ENCODE peak calls at places on chromosomes 13 and 19, in seven cellular contexts. Q is colonic mucosa, P is mucosa of descending colon, Y is H1, H is tibial nerve, C is thyroid gland, S is thoracic aorta. T is an unnamed sample.
A peak's percentile ranks its signal among the peaks of the same experiment; 100 is the strongest.

GRCh38 chr19:14413765-14414171 is 5.4 kb downstream of the DDX39A start:
- DNase-seq in Q (no peak), P (no peak), Y (no peak), H (no peak), C (no peak), S (no peak), T (no peak)

GRCh38 chr13:40777166-40777956 is 6.4 kb upstream of the MRPS31 start:
- DNase-seq in Q (peak; percentile 72), P (no peak), Y (no peak), H (peak; percentile 64), C (peak; percentile 48), S (no peak), T (no peak)

GRCh38 chr13:74070065-74070464 is 64.1 kb downstream of the KLF12 start:
- DNase-seq in Q (no peak), P (no peak), Y (no peak), H (no peak), C (no peak), S (no peak), T (no peak)

GRCh38 chr19:49165865-49166301 is 8.3 kb downstream of the TRPM4 start:
- DNase-seq in Q (no peak), P (peak; percentile 58), Y (peak; percentile 80), H (no peak), C (no peak), S (no peak), T (no peak)

GRCh38 chr13:25204843-25205242 is 32.8 kb upstream of the AMER2 start:
- DNase-seq in Q (no peak), P (no peak), Y (no peak), H (no peak), C (peak; percentile 43), S (no peak), T (no peak)

GRCh38 chr19:10553943-10554381 is 10.3 kb downstream of the ATG4D start:
- DNase-seq in Q (peak; percentile 33), P (peak; percentile 63), Y (no peak), H (no peak), C (no peak), S (no peak), T (no peak)

GRCh38 chr19:33686687-33687541 is 65.2 kb downstream of the CHST8 start:
- DNase-seq in Q (no peak), P (no peak), Y (no peak), H (no peak), C (no peak), S (no peak), T (no peak)

GRCh38 chr19:15776991-15777787 is 10.3 kb upstream of the OR10H5 start:
- DNase-seq in Q (no peak), P (no peak), Y (no peak), H (no peak), C (no peak), S (no peak), T (peak; percentile 96)

GRCh38 chr13:76872686-76873085 is 13.5 kb downstream of the KCTD12 start:
- DNase-seq in Q (no peak), P (no peak), Y (no peak), H (no peak), C (no peak), S (no peak), T (no peak)

GRCh38 chr13:46679369-46680180 is 117.4 kb downstream of the ESD start:
- DNase-seq in Q (no peak), P (no peak), Y (no peak), H (peak; percentile 46), C (no peak), S (no peak), T (no peak)

GRCh38 chr19:41699968-41700323 is 8.5 kb upstream of the CEACAM5 start:
- DNase-seq in Q (peak; percentile 22), P (peak; percentile 36), Y (no peak), H (no peak), C (no peak), S (no peak), T (no peak)

GRCh38 chr13:112066624-112067004 is 335 bp upstream of the SOX1 start:
- DNase-seq in Q (peak; percentile 60), P (peak; percentile 67), Y (peak; percentile 82), H (no peak), C (no peak), S (no peak), T (no peak)

GRCh38 chr13:23709521-23709920 is 139.3 kb downstream of the TNFRSF19 start:
- DNase-seq in Q (no peak), P (no peak), Y (no peak), H (no peak), C (no peak), S (no peak), T (no peak)

GRCh38 chr19:14097532-14098151 is 7.1 kb upstream of the SAMD1 start:
- DNase-seq in Q (no peak), P (no peak), Y (no peak), H (no peak), C (no peak), S (no peak), T (no peak)

GRCh38 chr13:42732073-42732472 is 49.3 kb upstream of the FAM216B start:
- DNase-seq in Q (no peak), P (no peak), Y (no peak), H (no peak), C (no peak), S (no peak), T (no peak)

GRCh38 chr19:58361900-58362271 is 665 bp downstream of the ZNF497 start:
- DNase-seq in Q (no peak), P (peak; percentile 69), Y (no peak), H (no peak), C (peak; percentile 42), S (no peak), T (no peak)

GRCh38 chr19:16336571-16336970 is 11.9 kb downstream of the KLF2 start:
- DNase-seq in Q (no peak), P (no peak), Y (no peak), H (no peak), C (no peak), S (no peak), T (no peak)

GRCh38 chr19:56120371-56121179 is 520 bp downstream of the ZNF787 start:
- DNase-seq in Q (peak; percentile 91), P (peak; percentile 93), Y (peak; percentile 73), H (peak; percentile 37), C (peak; percentile 54), S (peak; percentile 28), T (no peak)

GRCh38 chr19:13842294-13843103 is 34.4 kb upstream of the NANOS3 start:
- DNase-seq in Q (peak; percentile 85), P (peak; percentile 89), Y (no peak), H (peak; percentile 82), C (peak; percentile 83), S (peak; percentile 70), T (peak; percentile 88)

GRCh38 chr19:2210987-2211740 is 25.0 kb downstream of the PLEKHJ1 start:
- DNase-seq in Q (no peak), P (no peak), Y (no peak), H (no peak), C (no peak), S (no peak), T (no peak)
- H3K36me3 ChIP-seq in Q (peaks cover 21% of the 10 kb centered on the region), P (peaks cover 17% of the 10 kb centered on the region), Y (peaks cover 27% of the 10 kb centered on the region), H (peaks cover 96% of the 10 kb centered on the region), C (peaks cover 59% of the 10 kb centered on the region), S (peaks cover 72% of the 10 kb centered on the region), T (peaks cover 50% of the 10 kb centered on the region)

GRCh38 chr13:31674056-31674455 is 65.3 kb upstream of the RXFP2 start:
- DNase-seq in Q (no peak), P (no peak), Y (no peak), H (no peak), C (no peak), S (no peak), T (no peak)

GRCh38 chr13:31681133-31681532 is 58.2 kb upstream of the RXFP2 start:
- DNase-seq in Q (no peak), P (no peak), Y (no peak), H (no peak), C (no peak), S (no peak), T (no peak)

GRCh38 chr13:31670831-31671617 is 68.3 kb upstream of the RXFP2 start:
- DNase-seq in Q (no peak), P (no peak), Y (no peak), H (no peak), C (no peak), S (no peak), T (no peak)

DNA sequence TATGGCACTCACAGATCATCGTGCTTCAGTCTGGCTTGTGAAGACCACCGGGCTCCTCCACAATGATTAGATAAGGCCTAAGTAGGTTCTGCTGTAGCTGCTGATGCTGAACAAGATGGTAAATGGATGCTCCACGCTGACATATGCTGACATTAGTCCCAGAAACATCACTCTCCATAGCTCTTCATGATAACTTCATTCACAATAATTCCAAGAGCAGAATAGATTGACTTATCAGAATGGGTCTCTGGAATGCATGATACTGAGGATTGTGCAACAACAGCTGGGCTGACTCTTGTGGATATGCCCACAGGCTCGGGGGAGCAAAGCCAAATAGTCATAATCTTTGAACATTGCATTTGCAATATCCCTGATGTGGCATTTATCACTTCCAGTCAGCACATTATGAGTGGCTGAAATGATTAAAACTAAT is 63.8 kb upstream of the RXFP2 start:
- DNase-seq in Q (no peak), P (no peak), Y (no peak), H (no peak), C (no peak), S (no peak), T (no peak)
- H3K36me3 ChIP-seq in Q (no peaks in the 10 kb centered on the region), P (no peaks in the 10 kb centered on the region), Y (no peaks in the 10 kb centered on the region), H (no peaks in the 10 kb centered on the region), C (no peaks in the 10 kb centered on the region), S (no peaks in the 10 kb centered on the region), T (no peaks in the 10 kb centered on the region)

DNA sequence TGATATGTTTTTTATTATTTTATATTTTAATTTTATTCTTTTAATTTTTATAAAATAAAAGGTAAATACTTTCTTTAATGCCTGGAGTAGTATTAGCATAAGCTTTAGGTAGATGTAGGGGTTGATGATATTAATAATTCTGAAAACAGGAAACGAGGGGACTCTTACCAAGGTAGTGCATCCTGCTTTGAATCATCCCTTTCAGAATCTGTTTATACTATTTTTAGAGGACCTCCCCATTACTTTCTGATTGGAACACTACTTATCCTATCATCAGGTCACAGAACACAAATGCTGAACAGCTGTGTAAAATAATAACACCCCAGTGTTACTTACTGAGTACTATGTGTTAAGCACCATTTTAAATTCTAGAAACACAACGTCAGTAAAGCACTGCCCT is 27.3 kb downstream of the COG6 start:
- DNase-seq in Q (no peak), P (no peak), Y (no peak), H (no peak), C (no peak), S (no peak), T (no peak)
- H3K36me3 ChIP-seq in Q (peaks cover 5% of the 10 kb centered on the region), P (no peaks in the 10 kb centered on the region), Y (peaks cover 5% of the 10 kb centered on the region), H (peaks cover 52% of the 10 kb centered on the region), C (peaks cover 7% of the 10 kb centered on the region), S (peaks cover 24% of the 10 kb centered on the region), T (no peaks in the 10 kb centered on the region)

GRCh38 chr19:43735957-43736356 is 18.8 kb downstream of the SMG9 start:
- DNase-seq in Q (no peak), P (no peak), Y (no peak), H (no peak), C (no peak), S (no peak), T (no peak)

GRCh38 chr19:43741075-43741840 is 13.5 kb downstream of the SMG9 start:
- DNase-seq in Q (no peak), P (no peak), Y (no peak), H (no peak), C (no peak), S (no peak), T (no peak)

GRCh38 chr19:43738780-43739211 is 16.0 kb downstream of the SMG9 start:
- DNase-seq in Q (peak; percentile 80), P (peak; percentile 70), Y (no peak), H (no peak), C (no peak), S (no peak), T (no peak)

GRCh38 chr19:43739836-43740235 is 14.9 kb downstream of the SMG9 start:
- DNase-seq in Q (peak; percentile 90), P (peak; percentile 85), Y (no peak), H (no peak), C (no peak), S (no peak), T (no peak)

GRCh38 chr19:43739419-43739818 is 15.3 kb downstream of the SMG9 start:
- DNase-seq in Q (peak; percentile 88), P (peak; percentile 77), Y (no peak), H (no peak), C (no peak), S (no peak), T (no peak)
- H3K36me3 ChIP-seq in Q (peaks cover 5% of the 10 kb centered on the region), P (peaks cover 5% of the 10 kb centered on the region), Y (peaks cover 33% of the 10 kb centered on the region), H (peaks cover 90% of the 10 kb centered on the region), C (peaks cover 40% of the 10 kb centered on the region), S (peaks cover 57% of the 10 kb centered on the region), T (no peaks in the 10 kb centered on the region)